ENCODE peak calls at places on chromosomes 5 and 9, in five cellular contexts. V, C, H, U and J are unnamed samples.

GRCh38 chr5:40191041-40191550 is 488.6 kb upstream of the PTGER4 start:
- DNase-seq in U (no peak), V (no peak), H (no peak), C (no peak), J (no peak)

GRCh38 chr5:58060971-58061370 is 398.9 kb downstream of the PLK2 start:
- DNase-seq in U (no peak), V (no peak), H (no peak), C (no peak), J (no peak)

GRCh38 chr5:61245486-61245885 is 83.2 kb upstream of the SMIM15 start:
- DNase-seq in U (no peak), V (no peak), C (no peak), H (no peak), J (no peak)

GRCh38 chr5:18687429-18687828 is 1053.2 kb downstream of the TAF11L14 start:
- DNase-seq in H (no peak), C (no peak), U (no peak), V (no peak), J (no peak)

GRCh38 chr9:72864327-72864726 is 88.5 kb downstream of the ALDH1A1 start:
- DNase-seq in H (no peak), V (no peak), C (no peak), U (no peak), J (no peak)

GRCh38 chr5:127766556-127767335 is 63.6 kb downstream of the CCDC192 start:
- DNase-seq in U (no peak), V (no peak), H (no peak), C (no peak), J (no peak)

GRCh38 chr5:119287547-119288073 is 68.2 kb upstream of the TNFAIP8 start:
- DNase-seq in C (no peak), V (no peak), H (no peak), U (no peak), J (no peak)

GRCh38 chr5:95963650-95964410 is 2.2 kb upstream of the ELL2 start:
- DNase-seq in V (no peak), U (no peak), C (peak), H (no peak), J (no peak)

GRCh38 chr9:127869310-127870152 is 7.9 kb downstream of the AK1 start:
- DNase-seq in U (peak), H (peak), C (peak), V (peak), J (peak)

GRCh38 chr9:132857031-132857430 is 21.1 kb downstream of the AK8 start:
- DNase-seq in C (peak), H (no peak), V (peak), U (peak), J (no peak)

GRCh38 chr5:170491479-170491878 is 12.3 kb upstream of the KCNIP1 start:
- DNase-seq in V (no peak), C (no peak), U (no peak), H (no peak), J (no peak)

GRCh38 chr5:171821286-171821685 is 35.7 kb downstream of the SMIM23 start:
- DNase-seq in H (no peak), U (no peak), V (peak), C (no peak), J (no peak)

GRCh38 chr9:110546411-110546871 is 33.1 kb downstream of the SVEP1 start:
- DNase-seq in C (peak), U (no peak), V (no peak), H (no peak), J (no peak)

GRCh38 chr5:36842087-36842486 is 34.5 kb upstream of the NIPBL start:
- DNase-seq in U (no peak), V (no peak), H (no peak), C (no peak), J (no peak)

GRCh38 chr9:13941686-13942085 is 372.3 kb downstream of the NFIB start:
- DNase-seq in V (no peak), C (no peak), H (no peak), U (no peak), J (no peak)

GRCh38 chr5:40093550-40093949 is 586.2 kb upstream of the PTGER4 start:
- DNase-seq in V (no peak), U (no peak), H (no peak), C (no peak), J (no peak)

GRCh38 chr9:2655411-2655901 is 33.9 kb downstream of the VLDLR start:
- DNase-seq in V (no peak), H (no peak), C (no peak), U (no peak), J (no peak)

GRCh38 chr9:105993051-105993854 is 298.9 kb downstream of the TMEM38B start:
- DNase-seq in H (no peak), U (no peak), V (no peak), C (peak), J (no peak)

GRCh38 chr5:106959447-106959846 is 711.3 kb downstream of the EFNA5 start:
- DNase-seq in C (no peak), U (no peak), V (no peak), H (no peak), J (no peak)

GRCh38 chr5:33824516-33825195 is 67.1 kb downstream of the ADAMTS12 start:
- DNase-seq in V (no peak), U (no peak), C (no peak), H (no peak), J (no peak)

GRCh38 chr5:110441035-110441434 is 285.4 kb downstream of the TMEM232 start:
- DNase-seq in V (no peak), C (peak), U (no peak), H (no peak), J (no peak)

GRCh38 chr9:72305102-72305546 is 59.9 kb downstream of the ZFAND5 start:
- DNase-seq in U (peak), V (peak), H (no peak), C (peak), J (no peak)

GRCh38 chr9:130112244-130113151 is 58.8 kb downstream of the GPR107 start:
- DNase-seq in H (no peak), C (no peak), U (no peak), V (no peak), J (no peak)

GRCh38 chr5:958701-959571 is 49.7 kb upstream of the NKD2 start:
- DNase-seq in V (peak), U (peak), C (no peak), H (no peak), J (no peak)

GRCh38 chr9:77731930-77732329 is 83.8 kb upstream of the GNA14 start:
- DNase-seq in H (no peak), C (no peak), U (no peak), V (no peak), J (no peak)

GRCh38 chr5:2009986-2010914 is 127.5 kb upstream of the IRX4 start:
- DNase-seq in U (no peak), V (peak), C (no peak), H (no peak), J (no peak)

GRCh38 chr9:35237303-35237702 is 75.5 kb downstream of the UNC13B start:
- DNase-seq in V (no peak), C (no peak), H (no peak), U (no peak), J (no peak)

GRCh38 chr5:135343417-135343816 is 55.6 kb downstream of the MACROH2A1 start:
- DNase-seq in U (no peak), H (no peak), V (peak), C (no peak), J (no peak)

GRCh38 chr9:16954032-16954431 is 83.6 kb upstream of the BNC2 start:
- DNase-seq in H (no peak), U (no peak), V (no peak), C (no peak), J (no peak)

GRCh38 chr5:87121315-87122170 is 146.1 kb upstream of the RASA1 start:
- DNase-seq in V (no peak), C (no peak), U (no peak), H (no peak), J (peak)

GRCh38 chr9:23005061-23005690 is 558.6 kb downstream of the DMRTA1 start:
- DNase-seq in V (no peak), C (no peak), H (no peak), U (no peak), J (no peak)

GRCh38 chr9:134413890-134414731 is 87.9 kb downstream of the RXRA start:
- DNase-seq in H (no peak), U (peak), V (no peak), C (peak), J (no peak)

GRCh38 chr9:5629312-5630037 is 568 bp downstream of the RIC1 start:
- DNase-seq in V (peak), H (peak), U (peak), C (peak), J (no peak)

GRCh38 chr9:105361873-105362272 is 86.0 kb upstream of the FSD1L start:
- DNase-seq in V (no peak), C (no peak), U (no peak), H (no peak), J (no peak)